ENCODE peak calls at places on chromosomes 3 and 15, in eight cellular contexts. A is SK-N-SH, Z is AG08395, W is pulmonary artery endothelial cell, X is NCI-H460, S is HFFc6, T is adrenal gland, J is GM04504. C is an unnamed sample.

GRCh38 chr3:134365766-134366065 is 8.5 kb downstream of the AMOTL2 start:
- DNase-seq in A (no peak), Z (no peak), W (no peak), X (no peak), S (no peak), T (no peak), J (no peak), C (no peak)

GRCh38 chr15:51366911-51367310 is 25.5 kb downstream of the GLDN start:
- DNase-seq in A (no peak), Z (peak), W (no peak), X (no peak), S (no peak), T (no peak), J (peak), C (no peak)

GRCh38 chr3:113948015-113948917 is 453 bp downstream of the ZDHHC23 start:
- DNase-seq in A (peak), Z (peak), W (no peak), X (no peak), S (no peak), T (peak), J (no peak), C (no peak)

GRCh38 chr3:8237893-8238292 is 263.7 kb upstream of the LMCD1 start:
- DNase-seq in A (no peak), Z (no peak), W (no peak), X (no peak), S (no peak), T (no peak), J (no peak), C (no peak)

GRCh38 chr3:31562525-31562924 is 29.8 kb downstream of the STT3B start:
- DNase-seq in A (no peak), Z (no peak), W (no peak), X (no peak), S (no peak), T (no peak), J (no peak), C (no peak)

GRCh38 chr15:41603941-41604660 is 45.1 kb downstream of the TYRO3 start:
- DNase-seq in A (peak), Z (peak), W (no peak), X (peak), S (peak), T (peak), J (peak), C (peak)

GRCh38 chr15:41568350-41569017 is 9.5 kb downstream of the TYRO3 start:
- DNase-seq in A (no peak), Z (no peak), W (no peak), X (no peak), S (no peak), T (no peak), J (no peak), C (no peak)

GRCh38 chr3:22245122-22245521 is 494.1 kb upstream of the ZNF385D start:
- DNase-seq in A (no peak), Z (peak), W (no peak), X (no peak), S (peak), T (no peak), J (peak), C (peak)

GRCh38 chr3:170531557-170532335 is 54.1 kb downstream of the SLC7A14 start:
- DNase-seq in A (no peak), Z (peak), W (no peak), X (no peak), S (no peak), T (no peak), J (peak), C (no peak)

GRCh38 chr3:1666865-1667264 is 431.8 kb upstream of the CNTN4 start:
- DNase-seq in A (no peak), Z (no peak), W (no peak), X (no peak), S (no peak), T (no peak), J (no peak), C (no peak)

GRCh38 chr3:162166543-162166942 is 669.9 kb downstream of the OTOL1 start:
- DNase-seq in A (no peak), Z (no peak), W (no peak), X (no peak), S (no peak), T (no peak), J (no peak), C (no peak)

GRCh38 chr15:79018960-79019359 is 71.6 kb downstream of the RASGRF1 start:
- DNase-seq in A (no peak), Z (no peak), W (no peak), X (no peak), S (no peak), T (no peak), J (no peak), C (no peak)

GRCh38 chr3:130829575-130829947 is 64.3 kb upstream of the ATP2C1 start:
- DNase-seq in A (no peak), Z (no peak), W (no peak), X (no peak), S (no peak), T (no peak), J (no peak), C (no peak)

GRCh38 chr3:134406331-134407246 is 32.3 kb upstream of the AMOTL2 start:
- DNase-seq in A (peak), Z (no peak), W (no peak), X (no peak), S (no peak), T (no peak), J (no peak), C (no peak)

GRCh38 chr3:178525180-178525704 is 11.0 kb upstream of the KCNMB2 start:
- DNase-seq in A (no peak), Z (no peak), W (no peak), X (no peak), S (no peak), T (no peak), J (no peak), C (no peak)

GRCh38 chr3:10666621-10667020 is 149.4 kb upstream of the SLC6A11 start:
- DNase-seq in A (peak), Z (no peak), W (no peak), X (no peak), S (no peak), T (no peak), J (no peak), C (no peak)

GRCh38 chr15:67124911-67125588 is 59.6 kb downstream of the SMAD3 start:
- DNase-seq in A (no peak), Z (peak), W (no peak), X (no peak), S (no peak), T (no peak), J (no peak), C (no peak)

GRCh38 chr3:105233056-105233455 is 133.7 kb upstream of the ALCAM start:
- DNase-seq in A (no peak), Z (no peak), W (no peak), X (no peak), S (peak), T (no peak), J (no peak), C (peak)

GRCh38 chr15:31457631-31458526 is 131.2 kb downstream of the KLF13 start:
- DNase-seq in A (no peak), Z (peak), W (no peak), X (no peak), S (peak), T (no peak), J (peak), C (peak)

GRCh38 chr3:45921158-45922038 is 21.9 kb upstream of the CXCR6 start:
- DNase-seq in A (no peak), Z (no peak), W (no peak), X (no peak), S (no peak), T (no peak), J (no peak), C (no peak)

GRCh38 chr15:61687124-61687523 is 373.1 kb downstream of the VPS13C start:
- DNase-seq in A (no peak), Z (no peak), W (no peak), X (no peak), S (no peak), T (no peak), J (no peak), C (no peak)

GRCh38 chr3:63918321-63918720 is 6.1 kb upstream of the SCAANT1 start:
- DNase-seq in A (no peak), Z (peak), W (no peak), X (no peak), S (peak), T (no peak), J (no peak), C (peak)

GRCh38 chr3:116440196-116440595 is 5.1 kb downstream of the LSAMP start:
- DNase-seq in A (no peak), Z (peak), W (no peak), X (no peak), S (no peak), T (no peak), J (peak), C (peak)

GRCh38 chr3:14531856-14532395 is 8.2 kb downstream of the GRIP2 start:
- DNase-seq in A (no peak), Z (no peak), W (no peak), X (no peak), S (no peak), T (no peak), J (no peak), C (no peak)

GRCh38 chr15:25784141-25784540 is 79.0 kb downstream of the ATP10A start:
- DNase-seq in A (no peak), Z (peak), W (no peak), X (no peak), S (peak), T (no peak), J (no peak), C (no peak)

GRCh38 chr15:66390670-66391069 is 4.0 kb downstream of the MAP2K1 start:
- DNase-seq in A (no peak), Z (no peak), W (no peak), X (no peak), S (no peak), T (no peak), J (no peak), C (no peak)

GRCh38 chr15:60799885-60800728 is 321.2 kb upstream of the ICE2 start:
- DNase-seq in A (peak), Z (peak), W (no peak), X (no peak), S (peak), T (no peak), J (no peak), C (no peak)

GRCh38 chr3:14458434-14459280 is 56.3 kb downstream of the SLC6A6 start:
- DNase-seq in A (no peak), Z (no peak), W (no peak), X (no peak), S (no peak), T (no peak), J (no peak), C (no peak)

GRCh38 chr15:98812711-98813441 is 164.5 kb downstream of the IGF1R start:
- DNase-seq in A (no peak), Z (no peak), W (peak), X (no peak), S (no peak), T (no peak), J (no peak), C (peak)

GRCh38 chr3:100833483-100833882 is 124.2 kb downstream of the TFG start:
- DNase-seq in A (peak), Z (no peak), W (no peak), X (no peak), S (no peak), T (no peak), J (no peak), C (no peak)

GRCh38 chr15:90893175-90894090 is 9.1 kb downstream of the FES start:
- DNase-seq in A (peak), Z (no peak), W (no peak), X (no peak), S (no peak), T (no peak), J (no peak), C (no peak)

GRCh38 chr3:57556459-57557087 is 499 bp downstream of the PDE12 start:
- DNase-seq in A (no peak), Z (peak), W (no peak), X (no peak), S (no peak), T (peak), J (no peak), C (no peak)

GRCh38 chr3:4421121-4421520 is 45.9 kb downstream of the SUMF1 start:
- DNase-seq in A (no peak), Z (peak), W (no peak), X (no peak), S (peak), T (no peak), J (no peak), C (peak)

GRCh38 chr3:182810574-182811268 is 17.4 kb downstream of the ATP11B start:
- DNase-seq in A (no peak), Z (peak), W (no peak), X (no peak), S (peak), T (no peak), J (no peak), C (no peak)

GRCh38 chr3:14920536-14920935 is 26.8 kb upstream of the NR2C2 start:
- DNase-seq in A (no peak), Z (no peak), W (no peak), X (no peak), S (no peak), T (no peak), J (no peak), C (no peak)

GRCh38 chr3:29605845-29606244 is 325.0 kb downstream of the RBMS3 start:
- DNase-seq in A (no peak), Z (no peak), W (no peak), X (peak), S (peak), T (no peak), J (no peak), C (peak)

GRCh38 chr3:52440249-52440551 is 4.7 kb downstream of the SEMA3G start:
- DNase-seq in A (no peak), Z (no peak), W (no peak), X (no peak), S (no peak), T (no peak), J (no peak), C (no peak)

GRCh38 chr3:63192248-63192647 is 85.9 kb upstream of the SYNPR start:
- DNase-seq in A (no peak), Z (no peak), W (no peak), X (no peak), S (no peak), T (no peak), J (no peak), C (no peak)

GRCh38 chr3:159897331-159898075 is 91.1 kb upstream of the IL12A start:
- DNase-seq in A (peak), Z (peak), W (no peak), X (no peak), S (peak), T (no peak), J (peak), C (peak)